ENCODE peak calls at places on chromosomes 1 and 21, in seven cellular contexts. C is A549, G is breast epithelium, T is stomach, L is ovary, Y is heart left ventricle, A is tibial nerve. Q is an unnamed sample.

GRCh38 chr1:117318456-117318855 is 48.8 kb upstream of the MAN1A2 start:
- DNase-seq in T (no peak), G (no peak), A (no peak), Y (no peak), C (no peak), L (no peak), Q (no peak)

GRCh38 chr1:42114229-42114628 is 39.0 kb upstream of the GUCA2B start:
- DNase-seq in L (no peak), T (no peak), A (no peak), G (no peak), Y (no peak), C (no peak), Q (no peak)

GRCh38 chr1:29124366-29125236 is 898 bp upstream of the TMEM200B start:
- DNase-seq in Y (peak), C (peak), T (peak), L (peak), G (peak), A (peak), Q (no peak)

GRCh38 chr1:62727656-62728396 is 39.6 kb upstream of the DOCK7 start:
- DNase-seq in A (no peak), C (no peak), T (no peak), L (no peak), Y (no peak), G (no peak), Q (no peak)

GRCh38 chr1:203342192-203342940 is 8.6 kb downstream of the FMOD start:
- DNase-seq in Y (peak), A (peak), T (peak), G (no peak), C (peak), L (no peak), Q (peak)

GRCh38 chr1:6922096-6922931 is 137.1 kb downstream of the CAMTA1 start:
- DNase-seq in C (no peak), G (no peak), L (peak), A (peak), T (no peak), Y (peak), Q (peak)

GRCh38 chr1:23376890-23377811 is 7.5 kb upstream of the ZNF436 start:
- DNase-seq in A (no peak), Y (peak), C (peak), T (no peak), L (peak), G (no peak), Q (peak)

GRCh38 chr1:224106568-224107281 is 7.2 kb upstream of the FBXO28 start:
- DNase-seq in C (peak), Y (peak), G (no peak), L (no peak), T (peak), A (no peak), Q (peak)

GRCh38 chr1:95384570-95384969 is 150.6 kb downstream of the RWDD3 start:
- DNase-seq in C (no peak), G (no peak), T (no peak), L (no peak), Y (peak), A (no peak), Q (no peak)

GRCh38 chr21:35046880-35047229 is 2.2 kb downstream of the RUNX1 start:
- DNase-seq in A (no peak), T (no peak), Y (no peak), L (no peak), G (no peak), C (no peak), Q (no peak)

GRCh38 chr1:94858276-94858675 is 38.1 kb downstream of the SLC44A3 start:
- DNase-seq in A (no peak), L (no peak), Y (no peak), C (no peak), T (no peak), G (no peak), Q (no peak)

GRCh38 chr1:205228052-205228451 is 306 bp downstream of the TMCC2 start:
- DNase-seq in T (peak), A (no peak), Y (no peak), C (peak), G (no peak), L (no peak), Q (no peak)

GRCh38 chr1:247493106-247493505 is 35.2 kb upstream of the OR2B11 start:
- DNase-seq in A (no peak), L (no peak), T (no peak), G (no peak), C (no peak), Y (no peak), Q (no peak)

GRCh38 chr1:110554871-110555801 is 36.2 kb upstream of the KCNA10 start:
- DNase-seq in L (peak), Y (peak), A (peak), C (peak), T (peak), G (no peak), Q (peak)

GRCh38 chr1:233627376-233627775 is 13.5 kb downstream of the KCNK1 start:
- DNase-seq in L (no peak), Y (no peak), C (no peak), A (no peak), G (no peak), T (no peak), Q (no peak)

GRCh38 chr1:109239580-109240068 is 9.7 kb upstream of the CELSR2 start:
- DNase-seq in L (no peak), G (no peak), C (peak), A (no peak), Y (no peak), T (no peak), Q (no peak)

GRCh38 chr1:172279951-172280350 is 140.5 kb upstream of the C1orf105 start:
- DNase-seq in L (no peak), G (no peak), A (no peak), C (no peak), T (no peak), Y (no peak), Q (no peak)

GRCh38 chr1:234585333-234586055 is 24.5 kb downstream of the IRF2BP2 start:
- DNase-seq in Y (no peak), C (no peak), A (no peak), G (no peak), L (no peak), T (no peak), Q (no peak)

GRCh38 chr1:116105996-116106395 is 5.2 kb upstream of the MAB21L3 start:
- DNase-seq in Y (no peak), G (no peak), C (no peak), A (no peak), T (no peak), L (no peak), Q (no peak)

GRCh38 chr1:54248966-54249365 is 49.0 kb downstream of the MRPL37 start:
- DNase-seq in Y (no peak), T (no peak), A (no peak), L (no peak), C (no peak), G (no peak), Q (no peak)

GRCh38 chr21:32445101-32445500 is 32.6 kb downstream of the EVA1C start:
- DNase-seq in C (no peak), Y (no peak), L (no peak), A (no peak), T (no peak), G (no peak), Q (no peak)

GRCh38 chr1:67850151-67850551 is 16.9 kb upstream of the GNG12 start:
- DNase-seq in L (no peak), Y (no peak), C (no peak), A (peak), T (no peak), G (no peak), Q (no peak)

GRCh38 chr1:5475572-5475971 is 516.7 kb downstream of the NPHP4 start:
- DNase-seq in A (no peak), L (no peak), Y (no peak), C (no peak), T (no peak), G (no peak), Q (no peak)

GRCh38 chr1:197521118-197521739 is 253.2 kb downstream of the CRB1 start:
- DNase-seq in A (peak), T (no peak), Y (no peak), C (peak), G (no peak), L (no peak), Q (no peak)

GRCh38 chr1:150560011-150560438 is 10.8 kb downstream of the ADAMTSL4 start:
- DNase-seq in Y (peak), L (peak), C (peak), A (peak), G (peak), T (peak), Q (peak)

GRCh38 chr21:31011412-31011811 is 26.9 kb downstream of the KRTAP19-8 start:
- DNase-seq in G (no peak), L (no peak), A (no peak), C (no peak), T (no peak), Y (no peak), Q (no peak)

GRCh38 chr1:155131846-155132245 is 3.8 kb upstream of the SLC50A1 start:
- DNase-seq in A (no peak), Y (no peak), L (no peak), C (no peak), G (no peak), T (no peak), Q (no peak)

GRCh38 chr1:8116892-8117262 is 90.8 kb upstream of the ERRFI1 start:
- DNase-seq in C (no peak), Y (peak), G (no peak), T (peak), L (peak), A (peak), Q (no peak)

GRCh38 chr1:18256318-18257235 is 149.0 kb downstream of the IGSF21 start:
- DNase-seq in T (peak), C (peak), Y (peak), G (peak), A (peak), L (no peak), Q (peak)

GRCh38 chr1:230938924-230939368 is 39.7 kb downstream of the TTC13 start:
- DNase-seq in A (no peak), L (no peak), T (no peak), C (no peak), Y (no peak), G (no peak), Q (no peak)

GRCh38 chr1:91809267-91809666 is 76.7 kb downstream of the TGFBR3 start:
- DNase-seq in L (no peak), T (no peak), C (no peak), Y (no peak), G (no peak), A (no peak), Q (no peak)

GRCh38 chr21:21434944-21435343 is 436.7 kb downstream of the NCAM2 start:
- DNase-seq in A (no peak), Y (no peak), C (no peak), L (no peak), T (no peak), G (no peak), Q (no peak)

GRCh38 chr1:28010979-28011378 is 51.2 kb downstream of the XKR8 start:
- DNase-seq in A (no peak), T (no peak), L (no peak), G (no peak), Y (no peak), C (no peak), Q (no peak)

DNA sequence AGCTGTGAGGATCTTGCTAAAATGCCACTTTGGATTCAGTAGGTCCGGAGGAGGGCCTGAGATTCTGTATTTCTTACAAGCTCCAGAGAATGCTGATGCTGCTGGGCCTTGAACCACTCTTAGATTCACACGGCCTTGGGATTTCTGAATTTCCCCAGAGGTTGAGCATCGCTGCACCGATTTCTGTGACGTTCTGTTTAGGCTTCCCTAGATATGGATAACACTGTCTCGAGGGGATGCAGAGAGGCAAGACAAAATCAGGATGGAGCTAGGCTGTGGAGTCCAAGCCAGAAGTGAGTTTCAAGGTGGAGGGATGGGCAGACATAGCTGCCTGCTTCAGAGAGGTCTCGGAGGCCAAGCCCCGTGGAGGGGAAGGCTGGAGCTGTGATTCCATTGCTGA is 415.9 kb upstream of the PROX1 start:
- DNase-seq in T (no peak), L (no peak), Y (no peak), G (no peak), C (no peak), A (no peak), Q (no peak)
- TF ChIP-seq POLR2A in T (no peak), L (no peak), Y (no peak), G (no peak), C (no peak), A (no peak), Q (no peak)

GRCh38 chr1:25867210-25867991 is 8.1 kb downstream of the PAQR7 start:
- DNase-seq in G (peak), A (no peak), C (no peak), T (peak), L (no peak), Y (no peak), Q (peak)
- TF ChIP-seq POLR2A in G (no peak), A (no peak), C (no peak), T (no peak), L (no peak), Y (no peak), Q (no peak)

GRCh38 chr1:30764939-30765582 is 7.5 kb upstream of the LAPTM5 start:
- DNase-seq in Y (no peak), C (no peak), A (no peak), L (no peak), G (no peak), T (no peak), Q (no peak)
- TF ChIP-seq POLR2A in Y (no peak), C (no peak), A (no peak), L (no peak), G (no peak), T (no peak), Q (no peak)

GRCh38 chr21:38797470-38797869 is 8.3 kb upstream of the ETS2 start:
- DNase-seq in T (no peak), A (no peak), Y (no peak), G (no peak), C (peak), L (no peak), Q (no peak)
- TF ChIP-seq POLR2A in T (no peak), A (no peak), Y (no peak), G (no peak), C (no peak), L (no peak), Q (no peak)

GRCh38 chr1:58815680-58816071 is 31.8 kb upstream of the JUN start:
- DNase-seq in A (no peak), Y (no peak), G (no peak), T (no peak), C (peak), L (no peak), Q (peak)

GRCh38 chr1:58815069-58815679 is 31.3 kb upstream of the JUN start:
- DNase-seq in T (peak), L (peak), G (peak), Y (peak), A (peak), C (peak), Q (peak)

GRCh38 chr1:58813801-58814200 is 30.0 kb upstream of the JUN start:
- DNase-seq in Y (no peak), A (no peak), T (no peak), G (no peak), C (no peak), L (no peak), Q (no peak)

GRCh38 chr1:58813361-58813760 is 29.5 kb upstream of the JUN start:
- DNase-seq in Y (no peak), T (no peak), L (no peak), A (no peak), G (no peak), C (no peak), Q (no peak)

DNA sequence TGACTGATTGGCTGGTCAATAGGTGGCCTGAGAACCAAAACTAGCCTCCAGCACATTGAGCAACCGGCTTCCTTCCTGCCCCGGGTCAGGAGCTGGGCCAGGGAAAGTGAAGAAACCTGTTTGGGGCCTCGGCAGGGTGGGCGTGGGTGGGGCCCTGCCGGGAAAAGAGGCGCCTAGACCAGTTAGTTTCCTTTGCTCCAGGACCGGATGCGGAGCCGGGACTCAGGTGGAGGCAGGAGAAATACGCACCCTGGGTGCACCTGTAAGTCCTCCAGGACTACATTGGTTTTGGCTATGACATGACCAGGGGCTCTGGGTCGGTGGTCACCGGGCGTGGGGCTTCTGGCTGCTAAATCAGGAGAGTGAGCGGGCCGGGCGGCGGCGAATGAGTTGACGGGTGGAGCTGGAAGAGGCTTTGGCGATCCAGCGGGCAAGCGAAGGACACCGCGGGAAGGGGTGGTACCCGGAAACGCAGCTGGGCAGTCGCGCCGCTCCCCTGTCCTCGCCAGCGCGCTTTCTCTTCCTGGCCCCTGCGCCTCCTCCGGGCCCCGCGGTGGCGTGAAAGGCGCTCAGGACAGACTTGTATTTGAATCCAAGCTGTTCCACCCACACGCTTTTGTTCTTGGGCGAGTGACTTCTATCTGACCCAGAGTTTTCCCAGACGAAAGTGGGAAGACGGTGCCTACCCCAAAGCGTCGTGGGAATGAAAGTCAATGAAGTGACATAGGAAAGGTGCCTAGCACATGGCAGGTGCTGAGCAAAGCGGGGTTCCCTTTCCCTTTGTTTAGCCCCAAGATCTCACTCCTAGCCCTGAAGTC is 30.6 kb upstream of the JUN start:
- DNase-seq in L (peak), A (peak), C (no peak), Y (peak), T (peak), G (peak), Q (peak)
- TF ChIP-seq POLR2A in L (no peak), A (no peak), C (no peak), Y (no peak), T (no peak), G (no peak), Q (no peak)

Q was measured in prostate gland.